ENCODE peak calls at places on chromosomes 5 and 9, in six cellular contexts. One of them, this sample, is unnamed.

GRCh38 chr9:752201-752600 is 89.3 kb upstream of the DMRT1 start:
- DNase-seq in stomach: no peak
- DNase-seq in breast epithelium: no peak
- DNase-seq in A549: no peak
- DNase-seq in heart left ventricle: no peak
- DNase-seq in H1: no peak
- DNase-seq in this sample: no peak

GRCh38 chr5:128920345-128921215 is 44.7 kb upstream of the SLC27A6 start:
- DNase-seq in stomach: no peak
- DNase-seq in breast epithelium: no peak
- DNase-seq in A549: no peak
- DNase-seq in heart left ventricle: peak; percentile 46
- DNase-seq in H1: no peak
- DNase-seq in this sample: no peak

GRCh38 chr5:148897842-148898241 is 71.4 kb downstream of the ADRB2 start:
- DNase-seq in stomach: no peak
- DNase-seq in breast epithelium: no peak
- DNase-seq in A549: no peak
- DNase-seq in heart left ventricle: no peak
- DNase-seq in H1: no peak
- DNase-seq in this sample: no peak

GRCh38 chr9:119986205-119986604 is 593.8 kb downstream of the CDK5RAP2 start:
- DNase-seq in stomach: no peak
- DNase-seq in breast epithelium: no peak
- DNase-seq in A549: no peak
- DNase-seq in heart left ventricle: no peak
- DNase-seq in H1: no peak
- DNase-seq in this sample: no peak

GRCh38 chr9:12859704-12860251 is 85.0 kb downstream of the LURAP1L start:
- DNase-seq in stomach: no peak
- DNase-seq in breast epithelium: no peak
- DNase-seq in A549: peak; percentile 21
- DNase-seq in heart left ventricle: no peak
- DNase-seq in H1: no peak
- DNase-seq in this sample: no peak

GRCh38 chr5:54275361-54275760 is 35.0 kb downstream of the ARL15 start:
- DNase-seq in stomach: no peak
- DNase-seq in breast epithelium: no peak
- DNase-seq in A549: no peak
- DNase-seq in heart left ventricle: no peak
- DNase-seq in H1: no peak
- DNase-seq in this sample: no peak

GRCh38 chr9:81671880-81672280 is 17.5 kb downstream of the TLE1 start:
- DNase-seq in stomach: peak; percentile 78
- DNase-seq in breast epithelium: no peak
- DNase-seq in A549: no peak
- DNase-seq in heart left ventricle: peak; percentile 89
- DNase-seq in H1: no peak
- DNase-seq in this sample: peak; percentile 99

GRCh38 chr9:89425921-89426388 is 72.0 kb downstream of the SEMA4D start:
- DNase-seq in stomach: no peak
- DNase-seq in breast epithelium: no peak
- DNase-seq in A549: no peak
- DNase-seq in heart left ventricle: no peak
- DNase-seq in H1: no peak
- DNase-seq in this sample: no peak

GRCh38 chr9:134547161-134548100 is 94.2 kb upstream of the COL5A1 start:
- DNase-seq in stomach: no peak
- DNase-seq in breast epithelium: no peak
- DNase-seq in A549: no peak
- DNase-seq in heart left ventricle: no peak
- DNase-seq in H1: no peak
- DNase-seq in this sample: peak; percentile 55

GRCh38 chr5:112921833-112922817 is at the start of gene REEP5:
- DNase-seq in stomach: peak; percentile 88
- DNase-seq in breast epithelium: peak; percentile 88
- DNase-seq in A549: peak; percentile 74
- DNase-seq in heart left ventricle: peak; percentile 88
- DNase-seq in H1: no peak
- DNase-seq in this sample: peak; percentile 90

GRCh38 chr5:6496207-6496584 is 47.5 kb downstream of the UBE2QL1 start:
- DNase-seq in stomach: no peak
- DNase-seq in breast epithelium: no peak
- DNase-seq in A549: no peak
- DNase-seq in heart left ventricle: no peak
- DNase-seq in H1: no peak
- DNase-seq in this sample: no peak

GRCh38 chr9:11356101-11356500 is 743.3 kb upstream of the PTPRD start:
- DNase-seq in stomach: no peak
- DNase-seq in breast epithelium: no peak
- DNase-seq in A549: no peak
- DNase-seq in heart left ventricle: no peak
- DNase-seq in H1: no peak
- DNase-seq in this sample: no peak

GRCh38 chr9:107067715-107068416 is 204.9 kb downstream of the ZNF462 start:
- DNase-seq in stomach: peak; percentile 69
- DNase-seq in breast epithelium: no peak
- DNase-seq in A549: no peak
- DNase-seq in heart left ventricle: no peak
- DNase-seq in H1: no peak
- DNase-seq in this sample: no peak

GRCh38 chr5:67381240-67381875 is 184.8 kb upstream of the CD180 start:
- DNase-seq in stomach: no peak
- DNase-seq in breast epithelium: no peak
- DNase-seq in A549: no peak
- DNase-seq in heart left ventricle: no peak
- DNase-seq in H1: no peak
- DNase-seq in this sample: no peak

GRCh38 chr9:102631559-102631958 is 363.6 kb upstream of the CYLC2 start:
- DNase-seq in stomach: no peak
- DNase-seq in breast epithelium: no peak
- DNase-seq in A549: no peak
- DNase-seq in heart left ventricle: no peak
- DNase-seq in H1: no peak
- DNase-seq in this sample: no peak

GRCh38 chr9:135992486-135993408 is 31.6 kb upstream of the UBAC1 start:
- DNase-seq in stomach: peak; percentile 75
- DNase-seq in breast epithelium: peak; percentile 73
- DNase-seq in A549: peak; percentile 36
- DNase-seq in heart left ventricle: peak; percentile 90
- DNase-seq in H1: no peak
- DNase-seq in this sample: peak; percentile 94

GRCh38 chr5:123776761-123777160 is 264.8 kb downstream of the CSNK1G3 start:
- DNase-seq in stomach: no peak
- DNase-seq in breast epithelium: no peak
- DNase-seq in A549: no peak
- DNase-seq in heart left ventricle: no peak
- DNase-seq in H1: no peak
- DNase-seq in this sample: no peak

GRCh38 chr9:91758491-91758981 is 191.5 kb downstream of the ROR2 start:
- DNase-seq in stomach: peak; percentile 55
- DNase-seq in breast epithelium: no peak
- DNase-seq in A549: peak; percentile 57
- DNase-seq in heart left ventricle: no peak
- DNase-seq in H1: peak; percentile 34
- DNase-seq in this sample: peak; percentile 83

DNA sequence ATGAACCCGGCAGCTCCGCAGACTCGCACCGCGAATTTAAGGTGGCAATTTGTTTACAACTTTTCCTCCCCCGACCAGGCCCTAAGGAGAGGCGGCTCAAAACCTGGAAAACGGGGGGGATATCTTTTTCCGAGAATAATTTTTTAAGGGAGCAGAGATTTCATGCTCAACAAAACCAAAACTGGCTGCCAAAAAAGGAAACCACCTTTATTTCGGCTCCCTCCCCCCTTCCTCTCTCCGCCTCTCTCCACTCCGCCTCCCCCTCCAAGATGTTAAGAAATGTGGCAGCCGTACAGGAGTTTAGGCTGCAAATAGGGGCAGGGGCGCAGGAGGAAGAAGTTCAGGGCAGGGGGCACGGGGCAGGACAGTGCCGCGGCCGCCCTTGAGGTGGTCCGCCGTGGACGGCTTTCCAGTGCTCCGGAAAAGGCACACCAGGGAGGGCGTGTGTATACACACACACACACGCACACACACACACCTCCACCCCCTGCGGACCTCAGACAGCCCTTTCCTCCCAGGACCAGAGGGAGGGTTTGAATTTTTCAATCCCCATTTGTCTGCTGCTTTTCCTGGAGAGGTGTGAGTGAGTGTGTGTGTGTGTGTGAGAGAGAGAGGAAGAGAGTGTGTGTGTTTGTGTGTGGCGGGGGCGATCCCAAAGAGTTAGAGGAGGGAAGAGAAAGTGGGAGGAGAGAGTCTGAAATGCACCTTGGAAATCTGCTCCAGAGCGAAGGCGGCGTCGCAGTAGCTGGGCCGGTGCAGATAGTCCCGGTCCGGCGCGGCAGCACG is 9.1 kb downstream of the PTCH1 start:
- DNase-seq in stomach: peak; percentile 47
- DNase-seq in breast epithelium: no peak
- DNase-seq in A549: peak; percentile 18
- DNase-seq in heart left ventricle: peak; percentile 64
- DNase-seq in H1: no peak
- DNase-seq in this sample: peak; percentile 78
- TF ChIP-seq POLR2A in stomach: no peak
- TF ChIP-seq POLR2A in breast epithelium: no peak
- TF ChIP-seq POLR2A in A549: no peak
- TF ChIP-seq POLR2A in heart left ventricle: no peak
- TF ChIP-seq POLR2A in H1: no peak
- TF ChIP-seq POLR2A in this sample: no peak

DNA sequence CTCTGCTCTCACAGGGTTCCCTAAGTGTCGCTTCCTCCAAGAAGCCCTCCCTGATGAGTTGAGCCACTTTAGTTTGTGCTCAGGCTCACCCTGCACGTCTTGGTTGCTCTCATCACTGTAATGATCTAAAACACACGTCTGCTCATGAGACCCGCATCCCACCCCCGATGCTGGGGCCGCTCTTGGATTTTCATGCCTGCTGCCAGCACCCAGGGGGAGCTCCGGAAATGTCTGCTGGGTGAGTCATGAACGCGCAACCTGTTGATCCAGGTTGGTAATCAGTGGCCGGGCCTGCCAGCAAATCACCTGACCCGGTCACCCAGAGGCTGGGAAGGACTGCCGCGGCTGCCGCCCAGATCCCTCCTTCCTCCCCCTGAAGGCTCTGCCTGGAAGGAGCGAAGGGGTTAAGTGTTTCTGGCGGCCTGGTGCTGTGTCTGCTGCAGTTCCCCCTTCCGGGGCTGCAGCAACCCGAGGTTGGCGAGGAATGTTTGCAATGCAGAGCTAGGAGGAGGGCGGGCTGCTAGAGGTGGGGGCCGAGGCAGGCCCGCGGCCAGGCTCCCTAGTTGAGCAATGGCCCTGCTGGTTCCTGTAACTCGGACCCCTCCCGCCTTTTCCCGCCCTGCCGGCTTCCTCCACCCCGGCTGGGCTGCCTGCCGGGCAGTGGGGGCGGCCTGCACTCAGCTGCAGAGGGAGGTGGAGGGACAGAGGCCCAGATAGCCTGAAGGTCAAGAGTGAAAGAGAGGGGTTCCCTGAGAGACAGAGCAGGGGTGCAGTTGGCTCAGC is 156.1 kb upstream of the IER5L start:
- DNase-seq in stomach: peak; percentile 95
- DNase-seq in breast epithelium: peak; percentile 92
- DNase-seq in A549: peak; percentile 95
- DNase-seq in heart left ventricle: peak; percentile 92
- DNase-seq in H1: peak; percentile 94
- DNase-seq in this sample: peak; percentile 96
- TF ChIP-seq POLR2A in stomach: no peak
- TF ChIP-seq POLR2A in breast epithelium: no peak
- TF ChIP-seq POLR2A in A549: peak; percentile 4
- TF ChIP-seq POLR2A in heart left ventricle: no peak
- TF ChIP-seq POLR2A in H1: peak; percentile 43
- TF ChIP-seq POLR2A in this sample: no peak

DNA sequence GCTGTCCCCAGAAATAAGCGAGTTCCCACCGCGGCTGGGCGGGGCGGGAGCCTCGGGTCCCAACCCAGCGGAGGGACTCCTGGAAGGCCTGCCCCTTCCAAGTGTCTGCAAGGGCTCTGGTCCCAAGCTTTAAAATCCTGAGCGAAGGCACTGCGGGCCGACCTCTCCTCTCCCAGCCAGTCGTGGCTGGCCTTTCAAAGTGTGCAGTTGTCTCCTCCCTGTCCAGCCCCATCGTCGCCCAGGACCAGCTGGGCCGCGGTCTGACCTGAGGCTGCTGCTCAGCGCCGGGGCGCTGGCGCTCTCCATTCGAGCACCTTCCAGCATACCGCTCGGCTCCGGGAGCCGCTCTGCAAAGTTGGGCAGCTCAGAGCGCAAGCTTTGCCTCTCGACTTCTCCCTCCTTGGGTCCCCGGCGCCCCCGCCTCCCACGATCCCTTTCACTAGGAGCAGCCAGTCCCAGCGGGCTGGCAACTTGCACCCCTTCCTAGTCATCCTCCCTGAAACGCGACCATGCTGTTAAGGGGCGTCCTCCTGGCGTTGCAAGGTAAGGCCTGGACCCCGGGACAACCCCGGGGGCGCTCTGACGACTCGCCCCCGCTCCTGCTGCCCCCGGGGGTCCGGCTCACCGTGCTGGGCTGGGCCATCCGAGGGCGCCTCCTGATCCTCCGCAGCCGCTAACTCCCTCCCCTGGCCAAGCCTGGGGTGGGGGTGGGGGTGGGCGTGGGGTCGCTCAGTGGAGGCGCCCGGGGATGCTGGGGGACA is at the start of gene MAMDC2:
- DNase-seq in stomach: peak; percentile 27
- DNase-seq in breast epithelium: no peak
- DNase-seq in A549: no peak
- DNase-seq in heart left ventricle: peak; percentile 51
- DNase-seq in H1: no peak
- DNase-seq in this sample: peak; percentile 91
- TF ChIP-seq POLR2A in stomach: no peak
- TF ChIP-seq POLR2A in breast epithelium: no peak
- TF ChIP-seq POLR2A in A549: no peak
- TF ChIP-seq POLR2A in heart left ventricle: no peak
- TF ChIP-seq POLR2A in H1: peak; percentile 72
- TF ChIP-seq POLR2A in this sample: peak; percentile 74

GRCh38 chr9:19057033-19057432 is 7.8 kb downstream of the RRAGA start:
- DNase-seq in stomach: no peak
- DNase-seq in breast epithelium: no peak
- DNase-seq in A549: no peak
- DNase-seq in heart left ventricle: no peak
- DNase-seq in H1: no peak
- DNase-seq in this sample: no peak
- TF ChIP-seq POLR2A in stomach: no peak
- TF ChIP-seq POLR2A in breast epithelium: no peak
- TF ChIP-seq POLR2A in A549: no peak
- TF ChIP-seq POLR2A in heart left ventricle: no peak
- TF ChIP-seq POLR2A in H1: no peak
- TF ChIP-seq POLR2A in this sample: no peak